ENCODE peak calls at places on chromosomes 13 and 19, in seven cellular contexts. R is activated CD8-positive, alpha-beta T cell treated with anti-CD3 and anti-CD28 coated beads for 36 hours; D is SW480; M is neuronal stem cell; S is activated CD4-positive, alpha-beta T cell treated with anti-CD3 and anti-CD28 coated beads, Interleukin-2, amount 50 U/mL, for 48 hours; L is NCI-H345; V is GM23338. U is an unnamed sample.

GRCh38 chr13:47111499-47111898 is 214.6 kb upstream of the HTR2A start:
- DNase-seq in R (no peak), D (no peak), M (no peak), S (no peak), L (no peak), V (no peak), U (no peak)

GRCh38 chr19:6076675-6077463 is 33.4 kb downstream of the RFX2 start:
- DNase-seq in R (no peak), D (peak), M (no peak), S (no peak), L (no peak), V (no peak), U (no peak)

GRCh38 chr19:11142528-11143171 is 12.9 kb downstream of the SPC24 start:
- DNase-seq in R (no peak), D (peak), M (peak), S (no peak), L (no peak), V (peak), U (peak)

GRCh38 chr19:18291590-18292459 is 10.4 kb upstream of the JUND start:
- DNase-seq in R (peak), D (peak), M (no peak), S (peak), L (peak), V (peak), U (no peak)

GRCh38 chr13:52177276-52177675 is 17.9 kb upstream of the NEK3 start:
- DNase-seq in R (no peak), D (no peak), M (no peak), S (no peak), L (no peak), V (no peak), U (no peak)

GRCh38 chr13:47794963-47795362 is 206.1 kb downstream of the SUCLA2 start:
- DNase-seq in R (no peak), D (peak), M (no peak), S (no peak), L (no peak), V (peak), U (peak)

GRCh38 chr13:98778749-98779148 is 26.3 kb upstream of the SLC15A1 start:
- DNase-seq in R (no peak), D (no peak), M (no peak), S (no peak), L (no peak), V (no peak), U (no peak)

GRCh38 chr13:74966814-74967213 is 515.2 kb downstream of the TBC1D4 start:
- DNase-seq in R (no peak), D (no peak), M (no peak), S (no peak), L (peak), V (no peak), U (no peak)

GRCh38 chr13:46489586-46490023 is 63.4 kb upstream of the LRCH1 start:
- DNase-seq in R (no peak), D (no peak), M (no peak), S (no peak), L (no peak), V (no peak), U (no peak)

GRCh38 chr19:39671739-39672363 is 16.1 kb downstream of the LGALS16 start:
- DNase-seq in R (peak), D (peak), M (peak), S (peak), L (peak), V (peak), U (peak)

GRCh38 chr19:29449371-29449770 is 76.4 kb upstream of the VSTM2B start:
- DNase-seq in R (no peak), D (no peak), M (no peak), S (no peak), L (no peak), V (no peak), U (no peak)

GRCh38 chr19:17289489-17289888 is 7.8 kb downstream of the ANKLE1 start:
- DNase-seq in R (peak), D (peak), M (peak), S (peak), L (no peak), V (peak), U (peak)

GRCh38 chr19:35462476-35462953 is 14.5 kb downstream of the FFAR2 start:
- DNase-seq in R (peak), D (no peak), M (no peak), S (peak), L (no peak), V (no peak), U (no peak)

GRCh38 chr13:43911283-43911682 is 31.6 kb downstream of the LACC1 start:
- DNase-seq in R (no peak), D (no peak), M (no peak), S (no peak), L (no peak), V (no peak), U (no peak)

GRCh38 chr19:40803170-40803856 is 4.3 kb downstream of the EGLN2 start:
- DNase-seq in R (peak), D (no peak), M (no peak), S (no peak), L (no peak), V (no peak), U (no peak)

GRCh38 chr13:72194531-72194930 is 327.5 kb upstream of the DACH1 start:
- DNase-seq in R (no peak), D (no peak), M (no peak), S (no peak), L (no peak), V (no peak), U (no peak)

GRCh38 chr13:97627566-97627965 is 193.6 kb downstream of the RAP2A start:
- DNase-seq in R (no peak), D (peak), M (no peak), S (no peak), L (no peak), V (peak), U (no peak)

GRCh38 chr19:49327878-49328544 is 3.0 kb upstream of the SLC6A16 start:
- DNase-seq in R (peak), D (peak), M (no peak), S (peak), L (no peak), V (peak), U (no peak)

GRCh38 chr13:45873491-45874360 is 22.2 kb upstream of the SIAH3 start:
- DNase-seq in R (no peak), D (peak), M (no peak), S (no peak), L (no peak), V (peak), U (no peak)

GRCh38 chr13:35140321-35140720 is 198.3 kb downstream of the NBEA start:
- DNase-seq in R (no peak), D (no peak), M (no peak), S (no peak), L (no peak), V (no peak), U (no peak)

GRCh38 chr13:97003071-97003470 is 8.8 kb upstream of the OXGR1 start:
- DNase-seq in R (no peak), D (peak), M (no peak), S (no peak), L (no peak), V (no peak), U (no peak)

GRCh38 chr19:49847731-49848696 is 2.9 kb upstream of the PTOV1 start:
- DNase-seq in R (peak), D (peak), M (no peak), S (no peak), L (no peak), V (no peak), U (no peak)

GRCh38 chr13:40562975-40563349 is 103.5 kb downstream of the FOXO1 start:
- DNase-seq in R (peak), D (peak), M (no peak), S (no peak), L (no peak), V (no peak), U (no peak)

GRCh38 chr19:16268676-16269319 is 55.8 kb upstream of the KLF2 start:
- DNase-seq in R (peak), D (no peak), M (no peak), S (no peak), L (no peak), V (no peak), U (no peak)